ENCODE peak calls at places on chromosome 1, in five cellular contexts. One of them, this sample, is unnamed.

GRCh38 chr1:151255381-151255780 is 847 bp downstream of the PSMD4 start:
- DNase-seq in ovary: no peak
- DNase-seq in HS-5: no peak
- DNase-seq in NCI-H187: no peak
- DNase-seq in skeletal muscle cell: no peak
- DNase-seq in this sample: no peak

GRCh38 chr1:208179303-208179702 is 64.9 kb downstream of the PLXNA2 start:
- DNase-seq in HS-5: no peak
- DNase-seq in skeletal muscle cell: no peak
- DNase-seq in NCI-H187: peak; percentile 12
- DNase-seq in ovary: peak; percentile 73
- DNase-seq in this sample: no peak

GRCh38 chr1:153791856-153792253 is 16.6 kb downstream of the SLC27A3 start:
- DNase-seq in HS-5: no peak
- DNase-seq in ovary: no peak
- DNase-seq in skeletal muscle cell: no peak
- DNase-seq in NCI-H187: no peak
- DNase-seq in this sample: no peak

GRCh38 chr1:28773105-28773504 is 36.4 kb downstream of the YTHDF2 start:
- DNase-seq in NCI-H187: no peak
- DNase-seq in skeletal muscle cell: no peak
- DNase-seq in ovary: no peak
- DNase-seq in HS-5: no peak
- DNase-seq in this sample: no peak

GRCh38 chr1:2229032-2229920 is 1.2 kb downstream of the SKI start:
- DNase-seq in skeletal muscle cell: no peak
- DNase-seq in HS-5: no peak
- DNase-seq in NCI-H187: peak; percentile 22
- DNase-seq in ovary: peak; percentile 90
- DNase-seq in this sample: no peak

GRCh38 chr1:91601554-91602322 is 101.1 kb downstream of the CDC7 start:
- DNase-seq in NCI-H187: no peak
- DNase-seq in skeletal muscle cell: no peak
- DNase-seq in HS-5: no peak
- DNase-seq in ovary: no peak
- DNase-seq in this sample: no peak

GRCh38 chr1:29975036-29975694 is 738.8 kb downstream of the PTPRU start:
- DNase-seq in ovary: no peak
- DNase-seq in NCI-H187: no peak
- DNase-seq in HS-5: no peak
- DNase-seq in skeletal muscle cell: peak; percentile 5
- DNase-seq in this sample: no peak

GRCh38 chr1:9115656-9116205 is 13.2 kb downstream of the GPR157 start:
- DNase-seq in skeletal muscle cell: no peak
- DNase-seq in HS-5: no peak
- DNase-seq in ovary: peak; percentile 15
- DNase-seq in NCI-H187: no peak
- DNase-seq in this sample: no peak

GRCh38 chr1:248243204-248243603 is 12.0 kb downstream of the OR2M4 start:
- DNase-seq in ovary: no peak
- DNase-seq in skeletal muscle cell: no peak
- DNase-seq in HS-5: no peak
- DNase-seq in NCI-H187: no peak
- DNase-seq in this sample: no peak

GRCh38 chr1:155856257-155856974 is 598 bp downstream of the GON4L start:
- DNase-seq in NCI-H187: no peak
- DNase-seq in HS-5: no peak
- DNase-seq in ovary: peak; percentile 26
- DNase-seq in skeletal muscle cell: no peak
- DNase-seq in this sample: no peak

GRCh38 chr1:184637664-184638063 is 117.0 kb downstream of the EDEM3 start:
- DNase-seq in ovary: no peak
- DNase-seq in NCI-H187: no peak
- DNase-seq in skeletal muscle cell: no peak
- DNase-seq in HS-5: no peak
- DNase-seq in this sample: no peak

GRCh38 chr1:2046225-2046917 is 3.8 kb upstream of the PRKCZ start:
- DNase-seq in skeletal muscle cell: no peak
- DNase-seq in NCI-H187: peak; percentile 43
- DNase-seq in HS-5: no peak
- DNase-seq in ovary: no peak
- DNase-seq in this sample: no peak

GRCh38 chr1:29424266-29424665 is 187.9 kb downstream of the PTPRU start:
- DNase-seq in HS-5: no peak
- DNase-seq in ovary: no peak
- DNase-seq in skeletal muscle cell: no peak
- DNase-seq in NCI-H187: no peak
- DNase-seq in this sample: no peak

GRCh38 chr1:214124281-214124805 is 136.6 kb downstream of the PROX1 start:
- DNase-seq in ovary: no peak
- DNase-seq in skeletal muscle cell: no peak
- DNase-seq in NCI-H187: no peak
- DNase-seq in HS-5: no peak
- DNase-seq in this sample: no peak

GRCh38 chr1:211356723-211357418 is 30.2 kb downstream of the TRAF5 start:
- DNase-seq in NCI-H187: no peak
- DNase-seq in ovary: no peak
- DNase-seq in skeletal muscle cell: peak; percentile 36
- DNase-seq in HS-5: no peak
- DNase-seq in this sample: no peak

GRCh38 chr1:241640867-241641542 is 836 bp upstream of the CHML start:
- DNase-seq in skeletal muscle cell: no peak
- DNase-seq in NCI-H187: no peak
- DNase-seq in HS-5: no peak
- DNase-seq in ovary: no peak
- DNase-seq in this sample: no peak

GRCh38 chr1:4700801-4701200 is 46.4 kb downstream of the AJAP1 start:
- DNase-seq in skeletal muscle cell: no peak
- DNase-seq in NCI-H187: no peak
- DNase-seq in HS-5: no peak
- DNase-seq in ovary: no peak
- DNase-seq in this sample: no peak

GRCh38 chr1:2986549-2987305 is 34.5 kb upstream of the ACTRT2 start:
- DNase-seq in NCI-H187: no peak
- DNase-seq in HS-5: no peak
- DNase-seq in skeletal muscle cell: no peak
- DNase-seq in ovary: no peak
- DNase-seq in this sample: no peak

This sample was measured in epithelial cell of prostate.